ENCODE peak calls at places on chromosome 11, in six cellular contexts. One of them, this sample, is unnamed.

GRCh38 chr11:71286701-71287643 is 34.6 kb upstream of the SHANK2 start:
- DNase-seq in B cell: no peak
- DNase-seq in T-helper 9 cell: no peak
- DNase-seq in RPMI7951: peak
- DNase-seq in right cardiac atrium: no peak
- DNase-seq in AG08396: peak
- DNase-seq in this sample: no peak

GRCh38 chr11:11263238-11264030 is 89.6 kb downstream of the CSNK2A3 start:
- DNase-seq in B cell: no peak
- DNase-seq in T-helper 9 cell: no peak
- DNase-seq in RPMI7951: peak
- DNase-seq in right cardiac atrium: no peak
- DNase-seq in AG08396: peak
- DNase-seq in this sample: no peak

GRCh38 chr11:94128171-94128745 is 383 bp upstream of the PANX1 start:
- DNase-seq in B cell: peak
- DNase-seq in T-helper 9 cell: no peak
- DNase-seq in RPMI7951: no peak
- DNase-seq in right cardiac atrium: peak
- DNase-seq in AG08396: peak
- DNase-seq in this sample: peak

GRCh38 chr11:65864758-65865471 is 4.7 kb downstream of the MUS81 start:
- DNase-seq in B cell: peak
- DNase-seq in T-helper 9 cell: no peak
- DNase-seq in RPMI7951: no peak
- DNase-seq in right cardiac atrium: peak
- DNase-seq in AG08396: no peak
- DNase-seq in this sample: no peak

GRCh38 chr11:13720940-13721339 is 52.5 kb downstream of the FAR1 start:
- DNase-seq in B cell: no peak
- DNase-seq in T-helper 9 cell: no peak
- DNase-seq in RPMI7951: peak
- DNase-seq in right cardiac atrium: no peak
- DNase-seq in AG08396: no peak
- DNase-seq in this sample: no peak

GRCh38 chr11:67437082-67437821 is at the start of gene PTPRCAP:
- DNase-seq in B cell: peak
- DNase-seq in T-helper 9 cell: peak
- DNase-seq in RPMI7951: no peak
- DNase-seq in right cardiac atrium: no peak
- DNase-seq in AG08396: no peak
- DNase-seq in this sample: no peak

GRCh38 chr11:133058501-133058900 is 473.8 kb downstream of the OPCML start:
- DNase-seq in B cell: no peak
- DNase-seq in T-helper 9 cell: no peak
- DNase-seq in RPMI7951: no peak
- DNase-seq in right cardiac atrium: no peak
- DNase-seq in AG08396: no peak
- DNase-seq in this sample: no peak

GRCh38 chr11:44899959-44900358 is 50.7 kb downstream of the TP53I11 start:
- DNase-seq in B cell: no peak
- DNase-seq in T-helper 9 cell: no peak
- DNase-seq in RPMI7951: peak
- DNase-seq in right cardiac atrium: no peak
- DNase-seq in AG08396: peak
- DNase-seq in this sample: peak

GRCh38 chr11:24386551-24387404 is 110.1 kb upstream of the LUZP2 start:
- DNase-seq in B cell: no peak
- DNase-seq in T-helper 9 cell: no peak
- DNase-seq in RPMI7951: peak
- DNase-seq in right cardiac atrium: no peak
- DNase-seq in AG08396: peak
- DNase-seq in this sample: peak

GRCh38 chr11:110196241-110196754 is 100.1 kb downstream of the RDX start:
- DNase-seq in B cell: no peak
- DNase-seq in T-helper 9 cell: no peak
- DNase-seq in RPMI7951: peak
- DNase-seq in right cardiac atrium: no peak
- DNase-seq in AG08396: peak
- DNase-seq in this sample: no peak

GRCh38 chr11:36164522-36165250 is 124.5 kb downstream of the COMMD9 start:
- DNase-seq in B cell: no peak
- DNase-seq in T-helper 9 cell: no peak
- DNase-seq in RPMI7951: peak
- DNase-seq in right cardiac atrium: no peak
- DNase-seq in AG08396: no peak
- DNase-seq in this sample: no peak

GRCh38 chr11:12077535-12078280 is 32.7 kb upstream of the MICAL2 start:
- DNase-seq in B cell: no peak
- DNase-seq in T-helper 9 cell: no peak
- DNase-seq in RPMI7951: peak
- DNase-seq in right cardiac atrium: no peak
- DNase-seq in AG08396: no peak
- DNase-seq in this sample: no peak